ENCODE peak calls at places on chromosomes 5 and 9, in four cellular contexts. One of them, this sample, is unnamed.

GRCh38 chr9:69885474-69885929 is 64.9 kb downstream of the CFAP95 start:
- DNase-seq in WERI-Rb-1: no peak
- DNase-seq in NCI-H2081: no peak
- DNase-seq in astrocyte: peak
- DNase-seq in this sample: no peak

GRCh38 chr9:127788337-127789011 is 2.6 kb downstream of the CDK9 start:
- DNase-seq in astrocyte: no peak
- DNase-seq in NCI-H2081: no peak
- DNase-seq in WERI-Rb-1: no peak
- DNase-seq in this sample: no peak

GRCh38 chr5:160787247-160787646 is 64.8 kb downstream of the ATP10B start:
- DNase-seq in NCI-H2081: peak
- DNase-seq in astrocyte: no peak
- DNase-seq in WERI-Rb-1: peak
- DNase-seq in this sample: no peak

GRCh38 chr9:87160148-87161107 is 213.1 kb upstream of the GAS1 start:
- DNase-seq in WERI-Rb-1: no peak
- DNase-seq in NCI-H2081: no peak
- DNase-seq in astrocyte: no peak
- DNase-seq in this sample: no peak

GRCh38 chr5:159908201-159908940 is 7.9 kb upstream of the ADRA1B start:
- DNase-seq in NCI-H2081: no peak
- DNase-seq in WERI-Rb-1: no peak
- DNase-seq in astrocyte: peak
- DNase-seq in this sample: no peak

GRCh38 chr5:98928802-98929122 is at the start of gene CHD1:
- DNase-seq in astrocyte: peak
- DNase-seq in WERI-Rb-1: peak
- DNase-seq in NCI-H2081: peak
- DNase-seq in this sample: peak

GRCh38 chr9:79694676-79695400 is 123.1 kb downstream of the TLE4 start:
- DNase-seq in astrocyte: peak
- DNase-seq in WERI-Rb-1: no peak
- DNase-seq in NCI-H2081: no peak
- DNase-seq in this sample: no peak

GRCh38 chr9:35490910-35491465 is 1.1 kb downstream of the RUSC2 start:
- DNase-seq in astrocyte: peak
- DNase-seq in WERI-Rb-1: no peak
- DNase-seq in NCI-H2081: no peak
- DNase-seq in this sample: no peak

GRCh38 chr5:6419340-6419852 is 29.3 kb upstream of the UBE2QL1 start:
- DNase-seq in WERI-Rb-1: no peak
- DNase-seq in astrocyte: peak
- DNase-seq in NCI-H2081: peak
- DNase-seq in this sample: peak

GRCh38 chr5:90264930-90265857 is 144.4 kb downstream of the CETN3 start:
- DNase-seq in astrocyte: peak
- DNase-seq in NCI-H2081: peak
- DNase-seq in WERI-Rb-1: peak
- DNase-seq in this sample: peak

GRCh38 chr5:178667109-178667508 is 40.3 kb upstream of the CLK4 start:
- DNase-seq in WERI-Rb-1: no peak
- DNase-seq in NCI-H2081: no peak
- DNase-seq in astrocyte: no peak
- DNase-seq in this sample: no peak